ENCODE peak calls at places on chromosomes 2 and 18, in seven cellular contexts. A, W, R, T, I, Y and B are unnamed samples.
A peak's percentile ranks its signal among the peaks of the same experiment; 100 is the strongest.

GRCh38 chr2:145909781-145910180 is 1389.9 kb upstream of the ZEB2 start:
- DNase-seq in A (no peak), W (no peak), R (no peak), T (peak; percentile 21), I (no peak), Y (no peak), B (no peak)

GRCh38 chr2:164523026-164523425 is 98.3 kb downstream of the GRB14 start:
- DNase-seq in A (no peak), W (no peak), R (no peak), T (no peak), I (no peak), Y (no peak), B (no peak)

GRCh38 chr2:110219496-110220192 is 7.3 kb upstream of the MTLN start:
- DNase-seq in A (no peak), W (no peak), R (no peak), T (no peak), I (no peak), Y (no peak), B (no peak)

GRCh38 chr18:12048827-12049175 is 44.8 kb upstream of the ANKRD62 start:
- DNase-seq in A (no peak), W (no peak), R (no peak), T (no peak), I (no peak), Y (no peak), B (no peak)

GRCh38 chr18:60413944-60414547 is 41.5 kb upstream of the MC4R start:
- DNase-seq in A (no peak), W (peak; percentile 10), R (no peak), T (peak; percentile 2), I (peak; percentile 57), Y (no peak), B (no peak)

GRCh38 chr2:45283764-45284620 is 274.7 kb upstream of the SIX2 start:
- DNase-seq in A (no peak), W (peak; percentile 23), R (no peak), T (no peak), I (no peak), Y (no peak), B (peak; percentile 9)

GRCh38 chr18:77517901-77518300 is 268.3 kb downstream of the GALR1 start:
- DNase-seq in A (no peak), W (no peak), R (no peak), T (no peak), I (no peak), Y (no peak), B (no peak)

GRCh38 chr2:231057590-231057989 is 923 bp downstream of the PSMD1 start:
- DNase-seq in A (no peak), W (no peak), R (no peak), T (no peak), I (no peak), Y (no peak), B (no peak)

GRCh38 chr2:235511187-235511661 is 17.4 kb downstream of the AGAP1 start:
- DNase-seq in A (no peak), W (peak; percentile 50), R (no peak), T (peak; percentile 48), I (no peak), Y (no peak), B (no peak)

GRCh38 chr2:241110607-241111442 is 8.7 kb upstream of the MTERF4 start:
- DNase-seq in A (no peak), W (no peak), R (no peak), T (no peak), I (no peak), Y (no peak), B (no peak)

GRCh38 chr2:45353879-45354278 is 257.2 kb downstream of the SRBD1 start:
- DNase-seq in A (no peak), W (no peak), R (no peak), T (peak; percentile 51), I (no peak), Y (no peak), B (no peak)

GRCh38 chr2:71665168-71666093 is 212.1 kb downstream of the DYSF start:
- DNase-seq in A (no peak), W (no peak), R (no peak), T (no peak), I (no peak), Y (no peak), B (no peak)

GRCh38 chr18:49464718-49465598 is 4.5 kb upstream of the DYM start:
- DNase-seq in A (no peak), W (no peak), R (no peak), T (no peak), I (peak; percentile 59), Y (no peak), B (no peak)

GRCh38 chr2:10457846-10458563 is 9.9 kb upstream of the ODC1 start:
- DNase-seq in A (no peak), W (no peak), R (no peak), T (no peak), I (no peak), Y (no peak), B (no peak)

GRCh38 chr2:200404615-200405014 is 98.1 kb downstream of the SPATS2L start:
- DNase-seq in A (no peak), W (no peak), R (no peak), T (no peak), I (no peak), Y (no peak), B (no peak)

GRCh38 chr2:641501-642430 is 35.4 kb downstream of the TMEM18 start:
- DNase-seq in A (no peak), W (no peak), R (no peak), T (no peak), I (peak; percentile 40), Y (no peak), B (no peak)

GRCh38 chr2:159497256-159497655 is 119.1 kb downstream of the BAZ2B start:
- DNase-seq in A (peak; percentile 14), W (peak; percentile 82), R (peak; percentile 59), T (peak; percentile 41), I (no peak), Y (no peak), B (no peak)

GRCh38 chr2:232781765-232782164 is 5.4 kb upstream of the KCNJ13 start:
- DNase-seq in A (peak; percentile 3), W (no peak), R (no peak), T (peak; percentile 12), I (no peak), Y (peak; percentile 55), B (no peak)

GRCh38 chr2:109439897-109440506 is 173.8 kb downstream of the SEPTIN10 start:
- DNase-seq in A (no peak), W (no peak), R (no peak), T (no peak), I (no peak), Y (no peak), B (no peak)

GRCh38 chr18:70405051-70405450 is 116.2 kb downstream of the SOCS6 start:
- DNase-seq in A (no peak), W (no peak), R (no peak), T (no peak), I (no peak), Y (no peak), B (no peak)

GRCh38 chr2:96369186-96369585 is 33.6 kb downstream of the NCAPH start:
- DNase-seq in A (no peak), W (no peak), R (no peak), T (no peak), I (no peak), Y (no peak), B (no peak)

DNA sequence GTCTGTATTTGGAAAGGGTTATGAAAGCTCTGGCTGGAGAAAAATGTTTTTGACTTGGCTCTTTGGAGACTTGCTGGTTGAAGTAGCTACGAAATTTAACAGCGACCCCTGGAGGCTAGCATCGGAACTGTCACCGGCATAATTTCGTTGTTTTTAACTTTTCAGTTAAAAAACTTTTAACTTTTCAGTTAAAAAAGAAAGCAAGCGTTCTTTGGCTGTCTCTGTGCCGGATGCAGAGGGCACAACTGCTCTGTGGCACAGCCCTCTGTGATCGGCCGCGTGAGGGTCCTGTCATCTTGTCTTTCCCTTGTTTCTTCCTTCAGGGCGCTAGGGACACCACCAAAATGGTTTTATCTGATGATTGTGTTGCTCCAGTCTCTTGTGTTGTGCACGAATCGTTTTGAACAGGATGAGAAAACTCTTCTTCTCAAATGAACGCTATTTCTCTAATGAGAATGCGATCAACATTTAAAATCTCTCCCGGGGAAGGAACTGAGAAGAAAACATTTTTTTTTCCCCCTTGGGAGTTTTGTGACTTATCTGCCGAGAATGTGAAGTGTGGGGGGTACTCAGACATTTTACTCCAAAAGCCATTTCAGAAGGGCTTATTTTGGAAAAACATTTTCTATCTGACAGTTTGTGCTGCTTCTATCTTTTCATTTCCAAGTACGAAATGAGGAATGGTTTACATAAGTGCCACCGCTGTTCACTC is 57.1 kb downstream of the ADCYAP1 start:
- DNase-seq in A (peak; percentile 23), W (peak; percentile 32), R (peak; percentile 62), T (peak; percentile 13), I (peak; percentile 85), Y (no peak), B (peak; percentile 25)
- TF ChIP-seq JUND in A (no peak), W (no peak), R (peak; percentile 12), T (no peak), I (no peak), Y (no peak), B (no peak)

GRCh38 chr2:128403814-128404708 is 85.4 kb upstream of the HS6ST1 start:
- DNase-seq in A (no peak), W (no peak), R (no peak), T (no peak), I (no peak), Y (no peak), B (no peak)
- TF ChIP-seq JUND in A (no peak), W (no peak), R (no peak), T (no peak), I (no peak), Y (no peak), B (no peak)

GRCh38 chr2:209823484-209823883 is 51.9 kb downstream of the UNC80 start:
- DNase-seq in A (no peak), W (no peak), R (no peak), T (no peak), I (no peak), Y (no peak), B (no peak)

GRCh38 chr2:209818939-209819338 is 47.3 kb downstream of the UNC80 start:
- DNase-seq in A (no peak), W (no peak), R (no peak), T (no peak), I (no peak), Y (no peak), B (no peak)

GRCh38 chr2:209824391-209824790 is 52.8 kb downstream of the UNC80 start:
- DNase-seq in A (no peak), W (no peak), R (no peak), T (no peak), I (no peak), Y (no peak), B (no peak)
- TF ChIP-seq JUND in A (no peak), W (no peak), R (no peak), T (no peak), I (no peak), Y (no peak), B (no peak)

DNA sequence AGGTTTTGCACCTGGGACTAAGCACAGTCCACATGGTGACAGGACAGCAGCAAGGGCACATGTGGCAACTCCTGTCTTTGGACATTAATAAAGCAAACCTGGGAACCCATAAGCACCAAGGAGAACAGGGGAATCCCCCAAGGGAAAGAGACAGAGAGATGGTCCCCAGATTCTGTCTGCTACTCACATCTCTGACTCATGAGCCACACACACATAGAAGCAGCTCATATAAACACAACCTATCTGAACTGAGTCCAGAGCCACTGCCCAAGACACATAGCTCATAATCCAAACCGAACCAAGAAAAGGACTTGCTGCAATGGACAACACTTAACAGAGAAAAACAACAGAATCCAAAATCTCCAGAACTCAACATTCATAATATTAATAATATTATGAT is 82.5 kb downstream of the OSBPL1A start:
- DNase-seq in A (no peak), W (no peak), R (no peak), T (no peak), I (no peak), Y (no peak), B (no peak)
- TF ChIP-seq JUND in A (no peak), W (no peak), R (no peak), T (no peak), I (no peak), Y (no peak), B (no peak)